ENCODE peak calls at places on chromosome 9, in six cellular contexts. P, G, D, X, H and T are unnamed samples.

GRCh38 chr9:133707065-133707760 is 30.9 kb downstream of the SARDH start:
- DNase-seq in P (peak; percentile 54), G (peak; percentile 56), D (no peak), X (no peak), H (no peak), T (no peak)

GRCh38 chr9:114174876-114175771 is 19.8 kb downstream of the COL27A1 start:
- DNase-seq in P (peak; percentile 73), G (peak; percentile 6), D (peak; percentile 82), X (no peak), H (no peak), T (no peak)

GRCh38 chr9:107667269-107667681 is 177.7 kb upstream of the KLF4 start:
- DNase-seq in P (peak; percentile 15), G (peak; percentile 25), D (no peak), X (no peak), H (no peak), T (no peak)

GRCh38 chr9:99690573-99690972 is 131.1 kb upstream of the NR4A3 start:
- DNase-seq in P (no peak), G (peak; percentile 17), D (no peak), X (no peak), H (no peak), T (no peak)

GRCh38 chr9:101478444-101478843 is 42.9 kb upstream of the ALDOB start:
- DNase-seq in P (no peak), G (no peak), D (no peak), X (no peak), H (no peak), T (no peak)

GRCh38 chr9:89036383-89036782 is 45.1 kb downstream of the S1PR3 start:
- DNase-seq in P (no peak), G (no peak), D (no peak), X (no peak), H (no peak), T (no peak)

GRCh38 chr9:124257070-124257864 is 482 bp upstream of the NEK6 start:
- DNase-seq in P (no peak), G (no peak), D (no peak), X (no peak), H (no peak), T (peak; percentile 68)

GRCh38 chr9:95733687-95734659 is 141.5 kb upstream of the ERCC6L2 start:
- DNase-seq in P (no peak), G (no peak), D (no peak), X (no peak), H (no peak), T (no peak)

GRCh38 chr9:97982719-97983523 is at the start of gene ANP32B:
- DNase-seq in P (peak; percentile 90), G (peak; percentile 93), D (peak; percentile 96), X (peak; percentile 99), H (peak; percentile 82), T (peak; percentile 99)

GRCh38 chr9:133686642-133687575 is 50.7 kb downstream of the DBH start:
- DNase-seq in P (peak; percentile 62), G (peak; percentile 52), D (no peak), X (no peak), H (no peak), T (no peak)

GRCh38 chr9:87577746-87578145 is 80.1 kb downstream of the DAPK1 start:
- DNase-seq in P (no peak), G (no peak), D (no peak), X (no peak), H (no peak), T (no peak)

GRCh38 chr9:29203216-29203930 is 1630.1 kb upstream of the C9orf72 start:
- DNase-seq in P (no peak), G (no peak), D (peak; percentile 23), X (no peak), H (no peak), T (no peak)